ENCODE peak calls at places on chromosomes 7 and 10, in ten cellular contexts. U, A, Y, W, G, Q, S, T, M and K are unnamed samples.
A peak's percentile ranks its signal among the peaks of the same experiment; 100 is the strongest.

GRCh38 chr7:79553811-79554555 is 100.5 kb upstream of the MAGI2 start:
- DNase-seq in U (no peak), A (peak; percentile 43), Y (no peak), W (no peak), G (peak; percentile 28), Q (no peak), S (no peak), T (no peak), M (no peak), K (no peak)

GRCh38 chr7:17939111-17939669 is 1.1 kb downstream of the SNX13 start:
- DNase-seq in U (no peak), A (peak; percentile 60), Y (peak; percentile 3), W (no peak), G (peak; percentile 50), Q (no peak), S (no peak), T (no peak), M (no peak), K (no peak)

GRCh38 chr7:66315192-66315591 is 110.1 kb downstream of the TPST1 start:
- DNase-seq in U (no peak), A (no peak), Y (no peak), W (no peak), G (no peak), Q (no peak), S (no peak), T (no peak), M (no peak), K (no peak)

GRCh38 chr10:12508165-12508564 is 158.8 kb downstream of the CAMK1D start:
- DNase-seq in U (no peak), A (no peak), Y (no peak), W (no peak), G (no peak), Q (no peak), S (no peak), T (no peak), M (no peak), K (no peak)

GRCh38 chr10:77070892-77071595 is 566.6 kb downstream of the KCNMA1 start:
- DNase-seq in U (no peak), A (no peak), Y (no peak), W (no peak), G (no peak), Q (no peak), S (no peak), T (no peak), M (peak; percentile 82), K (no peak)

GRCh38 chr7:100711369-100711768 is 5.4 kb downstream of the POP7 start:
- DNase-seq in U (no peak), A (no peak), Y (no peak), W (no peak), G (no peak), Q (no peak), S (no peak), T (no peak), M (no peak), K (no peak)

GRCh38 chr7:105802611-105803520 is 73.5 kb downstream of the ATXN7L1 start:
- DNase-seq in U (no peak), A (no peak), Y (no peak), W (no peak), G (no peak), Q (no peak), S (no peak), T (no peak), M (no peak), K (no peak)

GRCh38 chr7:109763611-109764010 is 1193.9 kb downstream of the DNAJB9 start:
- DNase-seq in U (no peak), A (no peak), Y (no peak), W (no peak), G (no peak), Q (peak; percentile 64), S (no peak), T (no peak), M (no peak), K (no peak)

GRCh38 chr7:104160375-104160774 is 47.4 kb downstream of the ORC5 start:
- DNase-seq in U (no peak), A (no peak), Y (no peak), W (no peak), G (peak; percentile 47), Q (no peak), S (no peak), T (no peak), M (no peak), K (no peak)

GRCh38 chr10:29635711-29636144 is 957 bp upstream of the SVIL start:
- DNase-seq in U (no peak), A (no peak), Y (no peak), W (no peak), G (peak; percentile 65), Q (no peak), S (peak; percentile 15), T (no peak), M (no peak), K (peak; percentile 30)

GRCh38 chr10:5488272-5489161 is 10.9 kb downstream of the CALML5 start:
- DNase-seq in U (no peak), A (peak; percentile 94), Y (no peak), W (no peak), G (no peak), Q (peak; percentile 40), S (no peak), T (no peak), M (no peak), K (no peak)

GRCh38 chr7:38411404-38411803 is 138.0 kb upstream of the TARP start:
- DNase-seq in U (no peak), A (no peak), Y (no peak), W (no peak), G (peak; percentile 12), Q (no peak), S (no peak), T (peak; percentile 26), M (no peak), K (no peak)

GRCh38 chr10:120514035-120514620 is 57.1 kb downstream of the PLPP4 start:
- DNase-seq in U (no peak), A (no peak), Y (no peak), W (no peak), G (peak; percentile 46), Q (no peak), S (no peak), T (peak; percentile 18), M (peak; percentile 43), K (peak; percentile 64)

GRCh38 chr7:47422631-47423030 is 159.3 kb downstream of the TNS3 start:
- DNase-seq in U (no peak), A (no peak), Y (no peak), W (no peak), G (no peak), Q (no peak), S (no peak), T (no peak), M (no peak), K (no peak)

GRCh38 chr7:16923019-16923418 is 41.2 kb upstream of the AGR3 start:
- DNase-seq in U (no peak), A (peak; percentile 32), Y (no peak), W (no peak), G (no peak), Q (no peak), S (no peak), T (no peak), M (no peak), K (no peak)